ENCODE peak calls at places on chromosome 13, in six cellular contexts. W is fibroblast of the aortic adventitia, A is IMR-90, Q is AG09319, R is BJ, D is breast epithelium. N is an unnamed sample.
A peak's percentile ranks its signal among the peaks of the same experiment; 100 is the strongest.

GRCh38 chr13:106513025-106513424 is 22.4 kb downstream of the EFNB2 start:
- DNase-seq in W (no peak), A (peak; percentile 45), Q (no peak), R (no peak), D (no peak), N (no peak)

GRCh38 chr13:37187110-37187509 is 81.6 kb upstream of the CSNK1A1L start:
- DNase-seq in W (peak; percentile 52), A (no peak), Q (no peak), R (peak; percentile 65), D (peak; percentile 29), N (peak; percentile 77)

GRCh38 chr13:65292488-65292901 is 1937.6 kb downstream of the PCDH9 start:
- DNase-seq in W (peak; percentile 41), A (peak; percentile 86), Q (no peak), R (peak; percentile 18), D (no peak), N (peak; percentile 79)

GRCh38 chr13:20525601-20526544 is at the start of gene CRYL1:
- DNase-seq in W (peak; percentile 48), A (peak; percentile 73), Q (no peak), R (no peak), D (peak; percentile 46), N (peak; percentile 43)

GRCh38 chr13:91111476-91112190 is 235.9 kb upstream of the MIR17HG start:
- DNase-seq in W (no peak), A (no peak), Q (no peak), R (no peak), D (no peak), N (no peak)

GRCh38 chr13:34161829-34162544 is 344.0 kb downstream of the RFC3 start:
- DNase-seq in W (peak; percentile 87), A (peak; percentile 80), Q (peak; percentile 37), R (peak; percentile 82), D (no peak), N (peak; percentile 79)

GRCh38 chr13:66689628-66690027 is 540.5 kb downstream of the PCDH9 start:
- DNase-seq in W (peak; percentile 37), A (peak; percentile 40), Q (no peak), R (no peak), D (no peak), N (peak; percentile 12)

GRCh38 chr13:30388401-30389283 is 33.7 kb upstream of the UBE2L5 start:
- DNase-seq in W (peak; percentile 61), A (peak; percentile 89), Q (no peak), R (no peak), D (peak; percentile 75), N (no peak)

GRCh38 chr13:34155931-34156607 is 338.1 kb downstream of the RFC3 start:
- DNase-seq in W (peak; percentile 24), A (peak; percentile 39), Q (no peak), R (peak; percentile 51), D (no peak), N (peak; percentile 83)

GRCh38 chr13:77896977-77897376 is 21.7 kb downstream of the EDNRB start:
- DNase-seq in W (peak; percentile 51), A (no peak), Q (no peak), R (no peak), D (no peak), N (no peak)

GRCh38 chr13:71603255-71603654 is 263.7 kb downstream of the DACH1 start:
- DNase-seq in W (no peak), A (no peak), Q (no peak), R (no peak), D (no peak), N (no peak)

GRCh38 chr13:31073859-31074718 is 87.6 kb downstream of the HSPH1 start:
- DNase-seq in W (peak; percentile 34), A (peak; percentile 69), Q (no peak), R (no peak), D (peak; percentile 17), N (peak; percentile 61)

GRCh38 chr13:39938591-39938990 is 283.1 kb downstream of the COG6 start:
- DNase-seq in W (no peak), A (no peak), Q (no peak), R (no peak), D (no peak), N (no peak)

DNA sequence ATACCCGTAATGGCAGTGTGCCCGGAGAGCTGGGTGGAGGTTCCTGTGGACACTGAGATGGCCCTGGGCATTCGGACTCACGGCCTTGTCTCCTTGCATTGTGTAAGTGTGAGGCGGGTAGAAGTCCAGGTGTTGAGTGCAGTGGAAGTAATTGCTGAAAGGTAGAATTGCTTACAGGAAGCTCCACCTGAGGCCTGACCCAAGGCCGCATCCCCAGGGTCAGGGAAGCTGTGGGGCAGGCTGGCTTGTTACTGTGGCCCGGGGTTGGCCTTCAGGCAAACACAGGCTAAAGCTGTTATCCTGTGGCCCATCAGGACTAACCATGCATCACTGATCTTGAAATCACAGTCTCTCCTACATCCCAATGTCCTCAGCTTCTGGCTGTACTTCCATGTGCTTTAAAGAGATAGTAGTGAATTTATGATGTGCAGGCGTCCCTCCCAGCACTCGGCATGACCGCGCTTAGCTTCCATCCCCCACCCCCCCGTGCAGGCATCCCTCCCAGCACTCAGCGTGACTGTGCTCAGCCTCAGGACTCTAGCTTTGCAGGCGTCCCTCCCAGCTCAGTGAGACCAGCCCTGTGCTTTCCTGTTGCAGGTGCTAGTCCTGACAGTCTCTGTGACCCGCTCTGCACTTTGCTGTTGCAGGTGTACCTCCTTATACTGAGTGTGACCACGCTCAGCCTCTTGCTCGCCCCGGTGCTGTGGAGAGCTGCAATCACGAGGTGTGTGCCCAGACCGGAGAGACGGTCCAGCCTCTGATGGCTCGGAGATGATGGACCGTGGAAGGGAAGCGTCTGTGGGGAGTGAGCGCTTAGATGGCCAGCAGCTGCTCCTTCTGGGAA is 35.6 kb upstream of the TFDP1 start:
- DNase-seq in W (peak; percentile 23), A (no peak), Q (no peak), R (no peak), D (no peak), N (no peak)
- TF ChIP-seq CTCF in W (no peak), A (no peak), Q (no peak), R (no peak), D (no peak), N (no peak)

DNA sequence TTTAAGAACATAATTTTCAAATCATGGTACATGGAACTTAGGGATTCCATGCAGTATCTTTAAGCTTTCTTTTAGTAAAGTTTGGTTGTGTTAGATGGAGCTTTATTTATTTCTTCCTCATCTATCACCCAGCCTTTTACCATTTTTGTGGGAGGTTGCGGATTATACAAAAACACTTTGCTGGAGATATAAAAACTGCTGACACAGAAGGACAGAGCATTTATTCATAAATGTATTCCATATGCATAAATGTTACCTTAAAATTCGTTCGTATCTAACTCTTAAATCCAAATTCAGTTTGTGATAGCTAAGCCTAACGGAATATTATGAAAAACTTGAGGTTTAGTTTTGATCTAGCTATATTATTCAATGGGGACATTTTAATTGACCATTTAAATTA is 143.3 kb downstream of the TDRD3 start:
- DNase-seq in W (no peak), A (no peak), Q (no peak), R (no peak), D (no peak), N (no peak)
- TF ChIP-seq CTCF in W (no peak), A (no peak), Q (no peak), R (no peak), D (no peak), N (no peak)

GRCh38 chr13:26254583-26255102 is 714 bp downstream of the CDK8 start:
- DNase-seq in W (peak; percentile 32), A (peak; percentile 31), Q (no peak), R (peak; percentile 1), D (peak; percentile 20), N (peak; percentile 13)

GRCh38 chr13:26253262-26253786 is 605 bp upstream of the CDK8 start:
- DNase-seq in W (no peak), A (no peak), Q (no peak), R (no peak), D (no peak), N (no peak)

GRCh38 chr13:26257049-26257448 is 3.1 kb downstream of the CDK8 start:
- DNase-seq in W (no peak), A (no peak), Q (no peak), R (no peak), D (no peak), N (no peak)

GRCh38 chr13:26255717-26256277 is 1.9 kb downstream of the CDK8 start:
- DNase-seq in W (peak; percentile 32), A (peak; percentile 4), Q (no peak), R (no peak), D (no peak), N (no peak)

DNA sequence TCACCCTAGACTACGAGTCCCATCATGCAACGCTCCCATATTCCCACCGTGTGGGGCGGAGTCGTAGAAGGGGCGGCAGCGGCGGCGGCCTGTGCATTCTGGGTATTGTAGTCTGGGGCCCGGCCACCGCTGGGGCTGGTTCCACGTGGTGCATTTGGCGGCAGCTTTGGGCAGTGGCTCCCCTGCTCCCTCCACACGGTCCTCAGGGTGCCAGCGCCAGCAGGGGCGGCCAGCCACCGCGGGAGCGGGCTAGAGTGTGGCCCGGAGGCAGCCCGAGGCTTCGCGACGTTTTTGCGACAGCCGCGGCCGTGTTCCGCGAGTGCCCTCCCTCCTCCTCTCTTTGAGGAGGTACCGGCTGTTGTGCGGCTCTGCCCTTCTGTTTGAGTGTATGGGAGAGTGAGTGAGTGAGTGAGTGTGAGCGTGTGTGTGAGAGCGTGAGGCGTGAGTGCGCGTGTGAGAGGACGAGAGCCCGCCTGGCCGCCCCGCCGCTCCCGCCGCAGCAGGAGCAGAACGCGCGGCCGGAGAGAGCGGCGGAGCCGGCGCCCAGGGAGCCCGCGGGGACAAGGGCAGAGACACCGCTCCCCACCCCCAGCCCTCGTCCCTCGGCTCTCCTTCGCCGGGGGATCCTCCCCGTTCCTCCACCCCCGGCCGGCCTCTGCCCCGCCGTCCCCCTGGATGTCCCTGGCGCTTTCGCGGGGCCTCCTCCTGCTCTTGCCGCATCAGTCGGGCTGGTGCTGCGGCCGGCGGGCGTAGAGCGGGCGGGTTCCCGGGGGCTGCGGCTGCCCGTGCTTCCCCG is at the start of gene CDK8:
- DNase-seq in W (peak; percentile 90), A (peak; percentile 87), Q (peak; percentile 65), R (peak; percentile 27), D (peak; percentile 73), N (peak; percentile 89)
- TF ChIP-seq CTCF in W (no peak), A (no peak), Q (no peak), R (no peak), D (no peak), N (no peak)

GRCh38 chr13:83136660-83137059 is 745.6 kb downstream of the SLITRK1 start:
- DNase-seq in W (no peak), A (no peak), Q (no peak), R (no peak), D (no peak), N (no peak)
- TF ChIP-seq CTCF in W (no peak), A (no peak), Q (no peak), R (no peak), D (no peak), N (no peak)

GRCh38 chr13:110297011-110297410 is 9.9 kb downstream of the COL4A1 start:
- DNase-seq in W (no peak), A (no peak), Q (no peak), R (no peak), D (no peak), N (no peak)

GRCh38 chr13:110300090-110300815 is 6.7 kb downstream of the COL4A1 start:
- DNase-seq in W (peak; percentile 17), A (peak; percentile 69), Q (no peak), R (no peak), D (no peak), N (no peak)

GRCh38 chr13:110298566-110299321 is 8.2 kb downstream of the COL4A1 start:
- DNase-seq in W (no peak), A (no peak), Q (no peak), R (no peak), D (no peak), N (no peak)

GRCh38 chr13:110297771-110298170 is 9.2 kb downstream of the COL4A1 start:
- DNase-seq in W (no peak), A (no peak), Q (no peak), R (no peak), D (no peak), N (no peak)

DNA sequence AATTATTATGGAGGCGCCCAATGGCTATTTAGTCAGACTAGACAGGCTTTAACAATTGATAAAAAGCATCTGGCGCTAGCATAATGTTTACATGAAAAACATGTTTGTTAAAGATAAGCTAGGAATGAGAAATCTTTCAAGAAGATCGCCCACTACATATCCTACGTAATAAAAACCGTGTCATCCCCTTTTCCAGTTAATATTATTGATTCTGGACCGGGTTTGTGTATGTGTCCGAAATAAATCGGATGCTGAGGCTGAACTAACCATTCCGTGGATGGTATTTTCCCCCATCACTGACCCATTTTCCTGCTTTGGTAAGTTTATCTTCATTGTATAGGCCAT is 8.8 kb downstream of the COL4A1 start:
- DNase-seq in W (no peak), A (no peak), Q (no peak), R (no peak), D (no peak), N (no peak)
- TF ChIP-seq CTCF in W (no peak), A (no peak), Q (no peak), R (no peak), D (no peak), N (no peak)